ENCODE peak calls at places on chromosomes 13 and 19, in ten cellular contexts. I is astrocyte of the cerebellum; V is mammary epithelial cell; W is breast epithelium; X is lower leg skin; Y is cardiac fibroblast; L is choroid plexus epithelial cell; Z is Jurkat, Clone E6-1; E is naive thymus-derived CD4-positive, alpha-beta T cell; B is HepG2. Q is an unnamed sample.

GRCh38 chr13:100566543-100566942 is 22.0 kb downstream of the GGACT start:
- DNase-seq in I (no peak), V (peak), W (no peak), X (no peak), Y (no peak), L (no peak), Z (no peak), E (no peak), B (no peak), Q (no peak)

GRCh38 chr13:43268632-43269031 is 245.2 kb downstream of the DNAJC15 start:
- DNase-seq in I (no peak), V (no peak), W (no peak), X (no peak), Y (peak), L (no peak), Z (no peak), E (no peak), B (no peak), Q (no peak)

GRCh38 chr13:26529441-26529840 is 28.0 kb upstream of the WASF3 start:
- DNase-seq in I (peak), V (peak), W (no peak), X (no peak), Y (peak), L (peak), Z (peak), E (no peak), B (peak), Q (no peak)

GRCh38 chr13:39040206-39040605 is 1.9 kb downstream of the NHLRC3 start:
- DNase-seq in I (no peak), V (no peak), W (no peak), X (no peak), Y (peak), L (peak), Z (no peak), E (no peak), B (peak), Q (no peak)

GRCh38 chr19:35710784-35711723 is 6.7 kb downstream of the ZBTB32 start:
- DNase-seq in I (no peak), V (no peak), W (no peak), X (no peak), Y (no peak), L (no peak), Z (no peak), E (no peak), B (no peak), Q (no peak)

GRCh38 chr13:93244918-93245280 is 18.3 kb downstream of the GPC6 start:
- DNase-seq in I (no peak), V (peak), W (no peak), X (no peak), Y (peak), L (peak), Z (no peak), E (no peak), B (no peak), Q (no peak)

GRCh38 chr19:39963860-39964259 is 7.1 kb upstream of the PSMC4 start:
- DNase-seq in I (no peak), V (no peak), W (no peak), X (no peak), Y (no peak), L (no peak), Z (no peak), E (no peak), B (no peak), Q (no peak)

GRCh38 chr13:98252931-98253470 is 75.9 kb upstream of the RNF113B start:
- DNase-seq in I (peak), V (no peak), W (no peak), X (no peak), Y (peak), L (peak), Z (no peak), E (no peak), B (peak), Q (no peak)

GRCh38 chr19:18357442-18358264 is 17.3 kb downstream of the PGPEP1 start:
- DNase-seq in I (no peak), V (no peak), W (no peak), X (no peak), Y (no peak), L (no peak), Z (no peak), E (no peak), B (peak), Q (no peak)

GRCh38 chr19:42255766-42256750 is 1.1 kb upstream of the ERF start:
- DNase-seq in I (no peak), V (no peak), W (peak), X (peak), Y (peak), L (peak), Z (no peak), E (no peak), B (no peak), Q (no peak)

GRCh38 chr19:48480476-48481190 is 11.5 kb downstream of the CYTH2 start:
- DNase-seq in I (no peak), V (no peak), W (no peak), X (no peak), Y (peak), L (peak), Z (no peak), E (peak), B (no peak), Q (peak)

GRCh38 chr19:48479686-48480085 is 10.5 kb downstream of the CYTH2 start:
- DNase-seq in I (no peak), V (no peak), W (no peak), X (no peak), Y (no peak), L (no peak), Z (no peak), E (no peak), B (no peak), Q (no peak)

GRCh38 chr19:48481191-48481500 is 12.0 kb downstream of the CYTH2 start:
- DNase-seq in I (peak), V (no peak), W (no peak), X (no peak), Y (no peak), L (no peak), Z (no peak), E (no peak), B (no peak), Q (no peak)

GRCh38 chr19:48478339-48479061 is 9.3 kb downstream of the CYTH2 start:
- DNase-seq in I (no peak), V (no peak), W (no peak), X (no peak), Y (no peak), L (no peak), Z (no peak), E (no peak), B (no peak), Q (no peak)

DNA sequence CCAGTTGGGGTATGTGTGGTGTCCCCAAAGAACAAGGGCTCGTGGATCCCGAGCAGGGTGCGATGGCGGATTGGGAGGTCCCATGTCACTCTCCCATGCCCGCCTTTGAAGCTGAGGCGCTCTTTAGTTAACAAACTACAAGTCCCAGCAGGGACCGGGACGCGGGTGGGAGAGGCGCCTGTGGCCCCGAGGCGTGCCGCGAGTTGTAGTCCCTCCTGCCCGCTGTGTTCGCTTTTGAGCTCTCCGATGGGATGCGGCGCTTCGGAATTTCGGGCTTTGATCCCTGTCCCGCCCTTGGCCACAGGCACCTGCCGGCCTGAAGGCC is 10.9 kb downstream of the CYTH2 start:
- DNase-seq in I (no peak), V (no peak), W (no peak), X (no peak), Y (no peak), L (peak), Z (no peak), E (no peak), B (no peak), Q (peak)
- H3K4me3 ChIP-seq in I (peak), V (no peak), W (peak), X (peak), Y (peak), L (peak), Z (no peak), E (peak), B (no peak), Q (peak)

DNA sequence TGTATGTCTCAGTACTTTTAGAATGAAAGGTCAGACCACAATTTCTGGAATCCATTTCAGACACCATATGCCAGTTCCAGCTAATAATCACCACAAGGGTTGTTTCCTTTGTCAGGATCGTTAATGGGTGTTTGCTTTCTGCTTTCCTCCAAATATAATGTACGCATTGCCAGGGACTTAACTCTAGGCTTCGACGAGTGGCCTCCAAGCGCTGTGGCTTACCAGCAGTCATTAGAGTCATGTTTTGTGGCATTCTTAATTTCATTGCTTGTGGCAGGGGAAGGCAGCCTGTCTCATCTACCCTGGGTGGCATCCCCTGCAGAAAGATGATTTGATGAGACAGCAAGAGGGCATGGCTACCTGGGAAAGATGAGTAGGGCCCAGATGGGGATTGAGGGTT is 22.5 kb downstream of the SAFB start:
- DNase-seq in I (no peak), V (no peak), W (no peak), X (no peak), Y (no peak), L (no peak), Z (no peak), E (no peak), B (no peak), Q (no peak)
- H3K4me3 ChIP-seq in I (no peak), V (no peak), W (no peak), X (no peak), Y (no peak), L (no peak), Z (no peak), E (no peak), B (no peak), Q (no peak)

DNA sequence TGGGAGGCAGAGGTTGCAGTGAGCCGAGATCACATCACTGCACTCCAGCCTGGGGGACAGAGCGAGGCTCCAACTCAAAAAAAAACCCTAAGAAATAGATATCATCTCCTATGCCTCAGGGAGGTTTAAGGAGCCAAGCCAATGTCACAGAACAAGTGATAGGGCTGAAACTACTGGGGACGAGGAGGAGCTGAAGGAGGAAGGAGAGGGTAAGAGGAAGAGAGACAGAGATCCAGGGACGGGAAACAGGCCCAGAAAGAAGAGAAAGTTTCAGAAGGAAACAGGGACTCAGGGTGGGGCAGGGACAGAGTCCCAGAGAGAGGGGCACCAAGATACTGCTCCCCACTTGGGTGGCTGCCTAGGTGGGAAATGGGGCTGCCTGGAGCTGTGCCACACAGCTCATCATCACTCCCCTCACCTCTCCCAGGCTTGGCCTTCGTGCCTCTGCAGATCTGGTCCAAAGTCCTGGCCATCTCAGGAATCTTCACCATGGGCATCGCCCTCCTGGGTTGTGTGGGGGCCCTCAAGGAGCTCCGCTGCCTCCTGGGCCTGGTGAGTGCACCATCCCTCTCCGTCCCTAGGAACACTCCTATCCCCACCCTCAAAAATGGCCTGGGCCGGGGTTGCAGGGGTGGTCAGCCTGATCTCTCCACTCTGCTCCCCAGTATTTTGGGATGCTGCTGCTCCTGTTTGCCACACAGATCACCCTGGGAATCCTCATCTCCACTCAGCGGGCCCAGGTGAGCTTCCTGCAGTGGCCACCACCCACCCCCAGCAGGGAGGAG is 1.5 kb downstream of the CD37 start:
- DNase-seq in I (no peak), V (no peak), W (peak), X (no peak), Y (no peak), L (no peak), Z (no peak), E (no peak), B (no peak), Q (no peak)
- H3K4me3 ChIP-seq in I (no peak), V (no peak), W (no peak), X (no peak), Y (no peak), L (no peak), Z (no peak), E (peak), B (no peak), Q (peak)

GRCh38 chr19:8501968-8502367 is 472 bp downstream of the PRAM1 start:
- DNase-seq in I (no peak), V (no peak), W (no peak), X (no peak), Y (no peak), L (no peak), Z (no peak), E (no peak), B (no peak), Q (no peak)
- H3K4me3 ChIP-seq in I (no peak), V (no peak), W (no peak), X (no peak), Y (no peak), L (no peak), Z (no peak), E (no peak), B (no peak), Q (no peak)

DNA sequence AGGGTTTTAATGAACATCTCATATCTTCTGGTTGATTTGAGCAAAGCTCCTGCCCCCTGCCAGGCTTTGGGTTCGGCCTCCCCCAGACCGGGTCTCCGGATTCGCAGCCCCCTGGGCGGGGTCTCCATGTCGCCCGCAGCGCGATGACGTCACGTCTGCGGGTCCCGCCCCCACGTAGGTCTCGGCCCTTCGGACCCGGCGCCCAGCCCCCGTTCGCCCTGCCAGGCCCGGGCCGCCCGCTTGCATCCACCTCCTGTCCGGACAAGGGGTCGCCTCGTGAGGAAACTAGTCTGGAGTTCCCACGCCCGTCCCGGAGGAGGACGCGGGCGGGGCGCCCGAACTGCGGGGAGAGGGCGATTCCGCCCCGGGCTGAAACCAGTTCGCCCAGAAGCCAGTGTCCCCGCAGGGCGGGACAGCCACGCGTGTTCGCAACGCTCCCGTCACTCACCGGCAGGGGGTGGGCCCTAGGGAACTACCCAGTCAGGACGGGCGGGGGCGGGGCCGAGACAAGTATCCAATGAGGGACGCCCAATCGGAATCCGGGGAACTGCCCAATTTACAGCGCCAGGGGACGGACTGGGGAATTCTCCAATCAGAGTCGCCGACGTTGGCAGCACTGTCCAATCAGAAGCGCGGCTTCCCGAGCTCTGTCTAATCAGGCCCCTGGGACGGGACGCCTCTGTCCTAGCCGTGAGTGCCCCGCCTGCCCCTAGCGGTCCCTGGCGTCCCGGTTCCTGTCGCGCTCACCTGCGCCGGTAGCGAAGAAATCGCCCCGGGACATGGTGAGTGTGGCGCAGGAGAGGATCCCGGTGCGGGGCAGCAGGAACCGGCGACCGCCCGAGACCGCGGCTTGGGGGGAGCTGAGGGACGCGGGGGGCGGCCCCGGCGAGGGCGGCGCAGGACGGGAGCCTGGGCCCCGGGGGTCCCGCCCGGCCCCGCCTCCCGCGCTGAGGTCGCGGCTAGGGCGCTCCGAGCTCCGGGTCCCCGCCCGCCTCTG is at the start of gene ZNF555:
- DNase-seq in I (peak), V (peak), W (peak), X (peak), Y (peak), L (peak), Z (peak), E (peak), B (peak), Q (peak)
- H3K4me3 ChIP-seq in I (peak), V (peak), W (peak), X (peak), Y (peak), L (peak), Z (peak), E (peak), B (peak), Q (peak)

GRCh38 chr13:47033216-47033615 is 136.4 kb upstream of the HTR2A start:
- DNase-seq in I (peak), V (peak), W (no peak), X (no peak), Y (peak), L (peak), Z (no peak), E (no peak), B (no peak), Q (no peak)
- H3K4me3 ChIP-seq in I (peak), V (no peak), W (no peak), X (no peak), Y (peak), L (peak), Z (no peak), E (no peak), B (no peak), Q (no peak)

DNA sequence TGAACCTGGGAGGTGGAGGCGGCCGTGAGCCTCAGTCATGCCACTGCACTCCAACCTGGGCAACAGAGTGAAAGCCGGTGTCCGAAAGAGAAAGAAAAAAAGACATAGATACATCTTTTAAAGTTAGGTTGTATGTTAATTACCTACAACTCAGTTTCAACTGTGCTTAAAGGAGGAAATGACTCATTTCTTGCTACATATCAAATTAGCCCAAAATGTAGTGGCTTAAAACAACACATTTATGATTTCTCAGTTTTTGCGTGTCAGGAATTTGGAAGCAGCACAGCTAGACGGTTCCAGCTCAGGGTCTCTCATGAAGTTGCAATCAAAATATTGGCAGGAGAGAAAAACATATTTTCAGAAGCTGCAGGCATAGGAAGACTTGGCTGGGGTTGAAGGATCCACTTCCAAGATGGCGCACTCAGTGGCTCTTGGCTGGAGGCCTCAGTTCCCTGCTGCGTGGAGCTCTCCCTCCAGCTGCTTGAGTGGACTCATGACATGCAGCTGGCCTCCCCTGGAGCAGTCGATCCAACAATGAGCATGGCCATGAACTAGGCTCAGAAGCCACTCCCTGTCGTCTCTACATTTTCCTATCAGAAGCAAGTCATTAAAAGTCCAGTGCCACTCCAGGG is 7.1 kb downstream of the LDLR start:
- DNase-seq in I (peak), V (peak), W (no peak), X (no peak), Y (peak), L (peak), Z (no peak), E (no peak), B (no peak), Q (no peak)
- H3K4me3 ChIP-seq in I (no peak), V (no peak), W (no peak), X (no peak), Y (no peak), L (peak), Z (no peak), E (peak), B (no peak), Q (no peak)

DNA sequence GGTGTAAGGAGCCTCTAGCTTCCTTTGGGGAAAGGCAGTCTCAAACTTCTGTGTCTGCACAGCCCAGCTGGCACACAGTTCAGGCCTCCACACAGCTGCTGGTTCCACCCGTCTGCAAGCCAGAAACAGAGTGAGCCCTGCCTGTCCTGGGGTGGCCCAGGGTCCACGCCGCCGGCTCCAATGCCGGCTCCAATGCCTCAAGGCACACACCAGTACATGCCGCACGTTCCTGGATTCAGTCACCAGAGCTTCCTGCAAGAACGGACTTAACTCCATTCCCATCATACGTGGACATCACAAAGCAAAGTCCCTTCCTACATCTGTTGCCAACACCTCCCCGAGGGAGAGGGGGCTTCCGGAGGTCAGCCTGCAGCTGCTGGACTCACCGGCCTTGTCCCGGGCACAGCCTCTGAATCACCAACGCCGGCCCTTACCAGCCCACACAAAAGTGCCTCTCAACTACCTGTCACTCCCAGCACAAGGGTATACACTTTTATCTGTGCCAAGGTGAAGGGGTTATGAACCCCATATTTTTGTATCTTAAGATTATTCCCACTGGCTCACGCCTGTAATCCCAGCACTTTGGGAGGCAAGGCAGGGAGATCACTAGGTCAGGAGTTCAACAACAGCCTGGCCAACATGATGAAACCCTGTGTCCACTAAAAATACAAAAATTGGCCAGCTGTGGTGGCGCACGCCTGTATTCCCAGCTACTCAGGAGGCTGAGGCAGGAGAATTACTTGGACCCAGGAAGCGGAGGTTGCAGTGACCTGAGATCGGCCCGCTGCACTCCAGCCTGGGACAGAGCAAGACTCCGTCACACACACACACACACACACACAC is 8.4 kb downstream of the SH3GL1 start:
- DNase-seq in I (no peak), V (peak), W (no peak), X (no peak), Y (peak), L (peak), Z (no peak), E (no peak), B (peak), Q (no peak)
- H3K4me3 ChIP-seq in I (no peak), V (peak), W (peak), X (no peak), Y (no peak), L (peak), Z (no peak), E (no peak), B (peak), Q (no peak)

Q was measured in CD8-positive, alpha-beta T cell.